ENCODE peak calls at places on chromosomes 3 and 15, in six cellular contexts. One of them, this sample, is unnamed.

GRCh38 chr3:129554356-129555120 is 11.6 kb downstream of the H1-8 start:
- DNase-seq in SK-MEL-5: no peak
- DNase-seq in CMK: no peak
- DNase-seq in germinal center: no peak
- DNase-seq in GM12892: no peak
- DNase-seq in SHP77: no peak
- DNase-seq in this sample: no peak

GRCh38 chr3:141846050-141846433 is 30.4 kb upstream of the ATP1B3 start:
- DNase-seq in SK-MEL-5: no peak
- DNase-seq in GM12892: no peak
- DNase-seq in SHP77: no peak
- DNase-seq in CMK: no peak
- DNase-seq in germinal center: no peak
- DNase-seq in this sample: no peak

GRCh38 chr3:189292667-189293478 is 121.1 kb downstream of the TPRG1 start:
- DNase-seq in SHP77: no peak
- DNase-seq in GM12892: no peak
- DNase-seq in CMK: no peak
- DNase-seq in SK-MEL-5: no peak
- DNase-seq in germinal center: no peak
- DNase-seq in this sample: no peak

GRCh38 chr3:122555275-122556071 is 8.6 kb downstream of the PARP9 start:
- DNase-seq in SHP77: no peak
- DNase-seq in SK-MEL-5: no peak
- DNase-seq in GM12892: no peak
- DNase-seq in germinal center: no peak
- DNase-seq in CMK: no peak
- DNase-seq in this sample: no peak

GRCh38 chr3:139935866-139936817 is 1.2 kb downstream of the CLSTN2 start:
- DNase-seq in SK-MEL-5: no peak
- DNase-seq in germinal center: no peak
- DNase-seq in CMK: no peak
- DNase-seq in SHP77: no peak
- DNase-seq in GM12892: peak
- DNase-seq in this sample: no peak

GRCh38 chr15:74788716-74789151 is 6.9 kb downstream of the CSK start:
- DNase-seq in GM12892: peak
- DNase-seq in germinal center: peak
- DNase-seq in SHP77: no peak
- DNase-seq in SK-MEL-5: no peak
- DNase-seq in CMK: no peak
- DNase-seq in this sample: no peak

GRCh38 chr3:126926684-126927404 is 56.1 kb upstream of the PLXNA1 start:
- DNase-seq in SK-MEL-5: peak
- DNase-seq in SHP77: no peak
- DNase-seq in germinal center: no peak
- DNase-seq in GM12892: no peak
- DNase-seq in CMK: no peak
- DNase-seq in this sample: peak

GRCh38 chr15:57920916-57921315 is 144.6 kb downstream of the ALDH1A2 start:
- DNase-seq in GM12892: no peak
- DNase-seq in germinal center: no peak
- DNase-seq in SK-MEL-5: no peak
- DNase-seq in SHP77: no peak
- DNase-seq in CMK: no peak
- DNase-seq in this sample: no peak

GRCh38 chr3:45871834-45872233 is 14.5 kb upstream of the CCR9 start:
- DNase-seq in germinal center: no peak
- DNase-seq in GM12892: no peak
- DNase-seq in SHP77: no peak
- DNase-seq in SK-MEL-5: no peak
- DNase-seq in CMK: no peak
- DNase-seq in this sample: no peak

GRCh38 chr3:197329382-197329781 is 31.0 kb upstream of the DLG1 start:
- DNase-seq in CMK: no peak
- DNase-seq in SHP77: no peak
- DNase-seq in GM12892: no peak
- DNase-seq in SK-MEL-5: peak
- DNase-seq in germinal center: no peak
- DNase-seq in this sample: no peak

This sample was measured in occipital lobe.